ENCODE peak calls at places on chromosomes 2 and 18, in five cellular contexts. M is pancreas, K is thyroid gland, R is lower lobe of right lung, T is left ventricle myocardium inferior. J is an unnamed sample. For H3K4me1 and H3K9me3, the result is how much of the 10 kb centered on the place peaks cover.

GRCh38 chr2:98867539-98868309 is 68.3 kb downstream of the CRACDL start:
- DNase-seq in M (no peak), K (no peak), R (no peak), T (no peak), J (no peak)

GRCh38 chr2:30733829-30734520 is 73.3 kb downstream of the CAPN13 start:
- DNase-seq in M (no peak), K (no peak), R (no peak), T (no peak), J (no peak)

GRCh38 chr2:226380679-226381078 is 418.9 kb downstream of the IRS1 start:
- DNase-seq in M (no peak), K (no peak), R (no peak), T (peak), J (no peak)

GRCh38 chr2:172239944-172240590 is 137.4 kb upstream of the DLX2 start:
- DNase-seq in M (no peak), K (no peak), R (no peak), T (no peak), J (no peak)

GRCh38 chr2:145957929-145958328 is 1438.0 kb upstream of the ZEB2 start:
- DNase-seq in M (no peak), K (no peak), R (no peak), T (no peak), J (no peak)

GRCh38 chr2:105118960-105119359 is 81.1 kb downstream of the MRPS9 start:
- DNase-seq in M (no peak), K (no peak), R (no peak), T (no peak), J (no peak)

GRCh38 chr2:189157939-189158338 is 21.6 kb downstream of the COL5A2 start:
- DNase-seq in M (no peak), K (no peak), R (no peak), T (no peak), J (no peak)

GRCh38 chr2:46216213-46216612 is 81.0 kb upstream of the EPAS1 start:
- DNase-seq in M (no peak), K (no peak), R (no peak), T (no peak), J (no peak)

DNA sequence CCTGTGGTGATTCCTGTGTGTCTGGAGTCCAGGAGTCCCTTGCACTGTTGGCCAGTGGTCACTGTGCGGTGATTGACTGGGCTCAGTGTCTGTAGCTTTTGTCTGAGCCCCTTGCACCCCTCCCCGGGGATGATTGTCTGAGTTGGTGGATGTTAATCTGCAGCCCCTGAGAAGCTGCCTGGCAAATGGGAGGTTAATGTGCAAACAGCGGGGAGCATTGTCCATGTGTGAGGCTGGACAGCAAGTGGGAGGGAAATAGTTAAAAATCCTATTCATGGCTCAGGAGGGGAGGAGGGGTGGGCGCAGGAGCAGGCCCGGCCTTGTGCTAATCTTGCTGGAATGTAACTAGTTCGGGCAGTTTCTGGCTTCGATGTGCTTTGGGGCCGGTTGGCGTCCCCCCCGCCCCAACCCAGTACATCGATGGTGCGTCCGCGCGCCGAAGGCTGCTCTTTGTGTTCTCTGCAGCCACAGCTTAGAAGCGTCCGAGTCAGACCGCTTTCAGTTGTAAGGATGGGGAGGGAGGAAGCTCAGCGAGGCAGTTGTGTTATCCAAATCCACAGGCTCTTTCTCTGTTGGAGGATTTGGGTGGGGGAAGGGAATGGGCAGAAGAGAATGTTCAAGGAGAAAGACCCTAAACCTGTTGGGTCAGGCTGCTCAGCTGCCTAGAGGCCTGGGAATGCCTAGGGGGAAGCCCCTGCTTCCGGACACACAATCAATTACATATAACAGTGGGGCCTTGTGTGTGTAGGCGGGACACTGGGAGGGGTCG is 71.8 kb downstream of the TGOLN2 start:
- DNase-seq in M (no peak), K (peak), R (no peak), T (no peak), J (no peak)
- H3K4me3 ChIP-seq in M (peak), K (peak), R (peak), T (peak), J (no peak)

DNA sequence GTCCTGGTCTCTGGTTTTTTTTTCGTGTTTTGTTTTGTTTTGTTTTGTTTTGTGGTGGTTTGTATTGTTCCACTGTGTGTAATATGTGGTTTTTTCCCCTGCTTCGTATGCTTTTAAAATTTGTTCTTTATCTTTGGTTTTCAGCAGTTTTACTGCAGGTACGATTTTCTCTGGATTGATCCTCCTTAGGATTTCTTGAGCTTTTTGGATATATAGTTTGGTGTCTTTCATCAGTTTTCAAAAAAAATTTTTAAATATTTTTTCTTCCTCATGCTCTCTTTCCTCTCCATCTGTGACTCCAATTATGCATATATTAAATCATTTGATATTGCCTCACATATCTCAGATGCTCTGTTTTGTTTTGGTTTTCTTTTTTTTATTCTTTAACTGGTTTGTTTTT is 78.0 kb downstream of the SPOPL start:
- DNase-seq in M (no peak), K (no peak), R (no peak), T (no peak), J (no peak)
- H3K4me1 ChIP-seq in M (under half), K (under half), R (under half), T (under half), J (under half)

DNA sequence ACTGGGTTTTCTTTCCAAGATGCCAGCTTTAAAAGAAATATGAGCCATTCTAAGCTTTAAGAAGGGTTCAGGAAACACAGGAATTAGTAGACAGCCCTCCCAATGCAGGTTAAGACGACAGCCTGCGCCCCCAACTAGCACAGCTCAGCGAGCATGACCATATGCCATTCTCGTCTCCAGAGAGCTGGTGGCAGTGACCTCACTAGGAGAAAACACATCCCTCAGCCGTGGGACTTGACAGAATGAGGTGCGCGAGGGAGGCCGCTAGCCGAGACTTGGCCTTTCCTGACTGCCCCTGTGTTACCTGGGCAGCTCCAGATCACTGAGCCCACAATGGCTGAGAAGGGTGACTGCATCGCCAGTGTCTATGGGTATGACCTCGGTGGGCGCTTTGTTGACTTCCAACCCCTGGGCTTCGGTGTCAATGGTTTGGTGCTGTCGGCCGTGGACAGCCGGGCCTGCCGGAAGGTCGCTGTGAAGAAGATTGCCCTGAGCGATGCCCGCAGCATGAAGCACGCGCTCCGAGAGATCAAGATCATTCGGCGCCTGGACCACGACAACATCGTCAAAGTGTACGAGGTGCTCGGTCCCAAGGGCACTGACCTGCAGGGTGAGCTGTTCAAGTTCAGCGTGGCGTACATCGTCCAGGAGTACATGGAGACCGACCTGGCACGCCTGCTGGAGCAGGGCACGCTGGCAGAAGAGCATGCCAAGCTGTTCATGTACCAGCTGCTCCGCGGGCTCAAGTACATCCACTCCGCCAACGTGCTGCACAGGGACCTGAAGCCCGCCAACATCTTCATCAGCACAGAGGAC is 103.9 kb downstream of the MAPK4 start:
- DNase-seq in M (no peak), K (no peak), R (no peak), T (no peak), J (peak)
- H3K9me3 ChIP-seq in M (under half), K (under half), R (under half), T (under half), J (under half)

GRCh38 chr2:64865073-64865830 is 123.9 kb upstream of the SLC1A4 start:
- DNase-seq in M (peak), K (peak), R (peak), T (peak), J (peak)
- H3K4me3 ChIP-seq in M (peak), K (peak), R (peak), T (peak), J (peak)

DNA sequence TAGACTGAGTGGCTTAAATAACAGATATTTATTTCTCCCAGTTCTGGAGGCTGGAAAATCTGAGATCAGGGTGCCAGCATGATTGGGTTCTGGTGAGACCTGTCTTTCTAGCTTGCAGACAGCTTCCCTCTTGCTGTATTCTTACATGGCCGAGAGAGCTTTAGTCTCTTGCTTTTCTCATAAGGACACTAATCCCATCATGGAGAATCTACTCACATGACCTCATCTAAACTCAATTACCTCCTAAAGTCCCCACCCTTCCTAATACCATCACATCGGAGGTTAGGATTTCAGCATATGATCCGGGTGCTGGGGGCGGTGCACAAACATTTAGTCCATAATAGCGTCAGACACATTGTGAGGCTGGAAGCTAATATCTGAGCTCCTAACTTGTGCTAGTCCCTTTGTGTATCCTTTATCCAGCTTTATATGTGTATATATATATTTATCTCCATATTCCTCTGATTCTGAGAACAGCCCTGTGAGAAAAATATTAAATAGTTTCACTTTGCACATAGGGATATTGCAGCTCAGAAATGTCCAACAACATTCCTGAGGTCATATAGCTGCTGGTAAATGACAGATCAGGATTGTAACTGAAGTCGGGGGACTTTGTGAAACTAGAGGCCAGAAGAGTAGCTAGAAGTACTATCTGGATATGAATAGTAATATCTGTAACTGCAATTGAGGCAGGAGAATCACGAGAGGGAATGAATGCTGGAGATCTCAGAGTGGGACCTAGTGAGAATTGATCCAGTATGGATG is 28.9 kb downstream of the MARCHF4 start:
- DNase-seq in M (no peak), K (no peak), R (no peak), T (no peak), J (no peak)
- H3K4me1 ChIP-seq in M (under half), K (under half), R (under half), T (under half), J (under half)

DNA sequence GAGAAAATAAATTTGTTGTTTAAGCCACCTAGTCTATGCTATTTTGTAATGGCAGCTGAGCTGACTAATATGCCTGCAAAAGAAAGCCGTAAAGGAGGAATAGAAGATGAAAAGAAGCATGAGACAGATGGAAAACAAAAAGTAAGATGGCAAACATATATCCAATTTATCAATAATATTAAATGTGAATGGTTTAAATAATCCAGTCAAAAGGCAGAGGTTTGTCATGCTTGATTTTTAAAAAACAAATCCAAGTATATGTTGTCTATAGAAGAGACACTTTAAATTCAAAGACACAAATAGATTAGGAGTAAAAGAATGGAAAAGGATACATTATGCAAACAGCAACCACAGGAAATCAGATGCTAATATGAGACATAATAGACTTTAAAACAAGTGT is 35.4 kb upstream of the EMILIN2 start:
- DNase-seq in M (no peak), K (no peak), R (no peak), T (no peak), J (no peak)
- H3K9me3 ChIP-seq in M (under half), K (under half), R (under half), T (half or more), J (under half)

GRCh38 chr2:135744761-135745314 is 3.2 kb downstream of the UBXN4 start:
- DNase-seq in M (no peak), K (no peak), R (no peak), T (no peak), J (no peak)
- H3K4me3 ChIP-seq in M (peak), K (no peak), R (no peak), T (no peak), J (no peak)